ENCODE peak calls at places on chromosomes 1 and 21, in eight cellular contexts. One of them, this sample, is unnamed.

GRCh38 chr1:74010206-74010605 is 187.8 kb downstream of the LRRIQ3 start:
- DNase-seq in coronary artery: no peak
- DNase-seq in lower leg skin: no peak
- DNase-seq in HCT116: no peak
- DNase-seq in heart right ventricle: no peak
- DNase-seq in brain microvascular endothelial cell: no peak
- DNase-seq in fibroblast of lung: no peak
- DNase-seq in PC-3: peak; percentile 14
- DNase-seq in this sample: no peak

GRCh38 chr1:101221945-101222429 is 14.8 kb upstream of the S1PR1 start:
- DNase-seq in brain microvascular endothelial cell: no peak
- DNase-seq in lower leg skin: no peak
- DNase-seq in coronary artery: no peak
- DNase-seq in fibroblast of lung: no peak
- DNase-seq in PC-3: no peak
- DNase-seq in HCT116: no peak
- DNase-seq in heart right ventricle: no peak
- DNase-seq in this sample: no peak

GRCh38 chr21:34974162-34974981 is 74.7 kb downstream of the RUNX1 start:
- DNase-seq in HCT116: no peak
- DNase-seq in lower leg skin: no peak
- DNase-seq in brain microvascular endothelial cell: no peak
- DNase-seq in heart right ventricle: no peak
- DNase-seq in coronary artery: no peak
- DNase-seq in PC-3: no peak
- DNase-seq in fibroblast of lung: peak; percentile 71
- DNase-seq in this sample: no peak

GRCh38 chr1:99745684-99746083 is 20.8 kb downstream of the FRRS1 start:
- DNase-seq in coronary artery: no peak
- DNase-seq in fibroblast of lung: no peak
- DNase-seq in brain microvascular endothelial cell: no peak
- DNase-seq in heart right ventricle: no peak
- DNase-seq in PC-3: no peak
- DNase-seq in HCT116: no peak
- DNase-seq in lower leg skin: no peak
- DNase-seq in this sample: no peak

GRCh38 chr1:85611856-85612255 is 31.3 kb downstream of the CCN1 start:
- DNase-seq in lower leg skin: peak; percentile 91
- DNase-seq in brain microvascular endothelial cell: peak; percentile 100
- DNase-seq in HCT116: peak; percentile 57
- DNase-seq in coronary artery: peak; percentile 85
- DNase-seq in PC-3: peak; percentile 97
- DNase-seq in fibroblast of lung: peak; percentile 99
- DNase-seq in heart right ventricle: peak; percentile 22
- DNase-seq in this sample: peak; percentile 99

GRCh38 chr1:228030451-228031201 is 23.8 kb downstream of the WNT3A start:
- DNase-seq in lower leg skin: peak; percentile 61
- DNase-seq in brain microvascular endothelial cell: no peak
- DNase-seq in HCT116: no peak
- DNase-seq in heart right ventricle: no peak
- DNase-seq in coronary artery: no peak
- DNase-seq in fibroblast of lung: no peak
- DNase-seq in PC-3: no peak
- DNase-seq in this sample: no peak

GRCh38 chr1:156368889-156369684 is at the start of gene RHBG:
- DNase-seq in fibroblast of lung: peak; percentile 6
- DNase-seq in PC-3: peak; percentile 72
- DNase-seq in coronary artery: no peak
- DNase-seq in lower leg skin: no peak
- DNase-seq in brain microvascular endothelial cell: no peak
- DNase-seq in heart right ventricle: no peak
- DNase-seq in HCT116: no peak
- DNase-seq in this sample: peak; percentile 5

GRCh38 chr1:147245586-147246021 is 3.1 kb downstream of the CHD1L start:
- DNase-seq in brain microvascular endothelial cell: no peak
- DNase-seq in heart right ventricle: no peak
- DNase-seq in PC-3: peak; percentile 37
- DNase-seq in HCT116: no peak
- DNase-seq in lower leg skin: no peak
- DNase-seq in coronary artery: no peak
- DNase-seq in fibroblast of lung: no peak
- DNase-seq in this sample: no peak

GRCh38 chr1:177286396-177286795 is 115.6 kb downstream of the BRINP2 start:
- DNase-seq in coronary artery: no peak
- DNase-seq in HCT116: no peak
- DNase-seq in fibroblast of lung: peak; percentile 95
- DNase-seq in heart right ventricle: no peak
- DNase-seq in lower leg skin: no peak
- DNase-seq in PC-3: no peak
- DNase-seq in brain microvascular endothelial cell: no peak
- DNase-seq in this sample: peak; percentile 70

GRCh38 chr1:14738235-14738634 is 139.8 kb downstream of the KAZN start:
- DNase-seq in HCT116: no peak
- DNase-seq in brain microvascular endothelial cell: no peak
- DNase-seq in heart right ventricle: no peak
- DNase-seq in lower leg skin: no peak
- DNase-seq in PC-3: peak; percentile 88
- DNase-seq in coronary artery: no peak
- DNase-seq in fibroblast of lung: no peak
- DNase-seq in this sample: peak; percentile 50

GRCh38 chr1:95033843-95034242 is 38.9 kb downstream of the ALG14 start:
- DNase-seq in coronary artery: no peak
- DNase-seq in HCT116: no peak
- DNase-seq in brain microvascular endothelial cell: peak; percentile 44
- DNase-seq in lower leg skin: no peak
- DNase-seq in fibroblast of lung: no peak
- DNase-seq in heart right ventricle: no peak
- DNase-seq in PC-3: no peak
- DNase-seq in this sample: no peak

GRCh38 chr1:191888996-191889622 is 269.2 kb upstream of the RGS18 start:
- DNase-seq in PC-3: no peak
- DNase-seq in lower leg skin: no peak
- DNase-seq in HCT116: no peak
- DNase-seq in fibroblast of lung: peak; percentile 64
- DNase-seq in heart right ventricle: no peak
- DNase-seq in coronary artery: no peak
- DNase-seq in brain microvascular endothelial cell: no peak
- DNase-seq in this sample: no peak

GRCh38 chr1:79899914-79900313 is 893.4 kb upstream of the ADGRL4 start:
- DNase-seq in brain microvascular endothelial cell: peak; percentile 92
- DNase-seq in coronary artery: no peak
- DNase-seq in lower leg skin: no peak
- DNase-seq in heart right ventricle: no peak
- DNase-seq in fibroblast of lung: peak; percentile 95
- DNase-seq in PC-3: peak; percentile 74
- DNase-seq in HCT116: no peak
- DNase-seq in this sample: peak; percentile 97

GRCh38 chr1:20380616-20381035 is 90.0 kb downstream of the VWA5B1 start:
- DNase-seq in fibroblast of lung: peak; percentile 88
- DNase-seq in HCT116: peak; percentile 23
- DNase-seq in heart right ventricle: no peak
- DNase-seq in PC-3: peak; percentile 81
- DNase-seq in lower leg skin: no peak
- DNase-seq in brain microvascular endothelial cell: peak; percentile 24
- DNase-seq in coronary artery: no peak
- DNase-seq in this sample: peak; percentile 95

GRCh38 chr21:16551101-16551695 is 821.4 kb downstream of the USP25 start:
- DNase-seq in PC-3: peak; percentile 28
- DNase-seq in HCT116: no peak
- DNase-seq in heart right ventricle: no peak
- DNase-seq in brain microvascular endothelial cell: no peak
- DNase-seq in lower leg skin: no peak
- DNase-seq in coronary artery: no peak
- DNase-seq in fibroblast of lung: no peak
- DNase-seq in this sample: no peak

GRCh38 chr1:21963477-21964217 is 13.2 kb upstream of the CELA3B start:
- DNase-seq in heart right ventricle: peak; percentile 73
- DNase-seq in lower leg skin: peak; percentile 96
- DNase-seq in brain microvascular endothelial cell: peak; percentile 55
- DNase-seq in coronary artery: no peak
- DNase-seq in HCT116: peak; percentile 47
- DNase-seq in fibroblast of lung: peak; percentile 56
- DNase-seq in PC-3: peak; percentile 88
- DNase-seq in this sample: peak; percentile 63

GRCh38 chr1:200969726-200970521 is 53.6 kb downstream of the KIF21B start:
- DNase-seq in lower leg skin: no peak
- DNase-seq in PC-3: no peak
- DNase-seq in brain microvascular endothelial cell: no peak
- DNase-seq in heart right ventricle: no peak
- DNase-seq in HCT116: no peak
- DNase-seq in coronary artery: no peak
- DNase-seq in fibroblast of lung: no peak
- DNase-seq in this sample: no peak

DNA sequence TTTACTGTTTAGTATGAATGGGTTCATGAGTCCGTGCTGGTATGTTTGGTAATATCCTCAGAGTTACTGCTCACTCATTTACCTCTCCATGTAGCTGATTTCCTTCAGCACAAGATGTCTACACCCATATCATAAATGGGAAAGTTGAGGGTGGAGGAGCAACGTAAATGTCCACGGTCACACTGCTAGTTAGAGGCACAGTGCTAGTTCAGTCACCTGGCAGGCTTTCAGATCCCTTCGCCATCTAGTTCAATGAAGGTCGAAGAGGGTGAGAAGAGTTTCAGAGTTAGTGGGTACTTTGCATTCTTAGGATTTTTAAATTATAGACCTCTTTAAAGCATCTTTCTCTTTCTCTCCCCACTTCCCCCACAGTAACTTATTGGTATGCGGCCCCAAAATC is 218.8 kb downstream of the ZP4 start:
- DNase-seq in heart right ventricle: no peak
- DNase-seq in lower leg skin: no peak
- DNase-seq in brain microvascular endothelial cell: no peak
- DNase-seq in fibroblast of lung: no peak
- DNase-seq in PC-3: no peak
- DNase-seq in HCT116: no peak
- DNase-seq in coronary artery: no peak
- DNase-seq in this sample: no peak
- H3K4me3 ChIP-seq in heart right ventricle: no peak overlapping the region
- H3K4me3 ChIP-seq in lower leg skin: no peak overlapping the region
- H3K4me3 ChIP-seq in brain microvascular endothelial cell: no peak overlapping the region
- H3K4me3 ChIP-seq in fibroblast of lung: no peak overlapping the region
- H3K4me3 ChIP-seq in PC-3: no peak overlapping the region
- H3K4me3 ChIP-seq in HCT116: no peak overlapping the region
- H3K4me3 ChIP-seq in coronary artery: no peak overlapping the region
- H3K4me3 ChIP-seq in this sample: no peak overlapping the region

DNA sequence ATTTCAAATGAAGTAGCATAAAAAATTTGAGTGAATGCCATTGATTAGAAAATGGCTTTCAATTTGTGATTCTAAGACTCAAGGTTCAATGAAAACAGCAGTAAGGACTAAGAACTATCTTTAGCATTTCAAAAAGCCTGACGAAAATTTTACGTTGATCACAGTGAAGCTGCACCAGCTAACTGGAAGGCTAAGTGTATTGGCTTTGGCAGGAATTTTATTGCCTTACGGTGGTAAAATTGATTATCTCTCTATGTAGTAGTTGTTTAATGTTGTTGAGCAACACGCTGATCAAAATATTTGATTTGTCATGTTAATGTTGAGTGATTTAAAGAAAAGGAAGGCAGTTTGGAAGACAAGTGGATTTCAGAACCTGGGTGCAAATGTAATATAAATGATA is 49.6 kb downstream of the ATG4C start:
- DNase-seq in coronary artery: no peak
- DNase-seq in heart right ventricle: no peak
- DNase-seq in lower leg skin: no peak
- DNase-seq in HCT116: no peak
- DNase-seq in brain microvascular endothelial cell: no peak
- DNase-seq in fibroblast of lung: no peak
- DNase-seq in PC-3: no peak
- DNase-seq in this sample: no peak
- TF ChIP-seq CTCF in coronary artery: no peak
- TF ChIP-seq CTCF in heart right ventricle: no peak
- TF ChIP-seq CTCF in lower leg skin: no peak
- TF ChIP-seq CTCF in HCT116: no peak
- TF ChIP-seq CTCF in brain microvascular endothelial cell: no peak
- TF ChIP-seq CTCF in fibroblast of lung: no peak
- TF ChIP-seq CTCF in PC-3: no peak
- TF ChIP-seq CTCF in this sample: no peak

DNA sequence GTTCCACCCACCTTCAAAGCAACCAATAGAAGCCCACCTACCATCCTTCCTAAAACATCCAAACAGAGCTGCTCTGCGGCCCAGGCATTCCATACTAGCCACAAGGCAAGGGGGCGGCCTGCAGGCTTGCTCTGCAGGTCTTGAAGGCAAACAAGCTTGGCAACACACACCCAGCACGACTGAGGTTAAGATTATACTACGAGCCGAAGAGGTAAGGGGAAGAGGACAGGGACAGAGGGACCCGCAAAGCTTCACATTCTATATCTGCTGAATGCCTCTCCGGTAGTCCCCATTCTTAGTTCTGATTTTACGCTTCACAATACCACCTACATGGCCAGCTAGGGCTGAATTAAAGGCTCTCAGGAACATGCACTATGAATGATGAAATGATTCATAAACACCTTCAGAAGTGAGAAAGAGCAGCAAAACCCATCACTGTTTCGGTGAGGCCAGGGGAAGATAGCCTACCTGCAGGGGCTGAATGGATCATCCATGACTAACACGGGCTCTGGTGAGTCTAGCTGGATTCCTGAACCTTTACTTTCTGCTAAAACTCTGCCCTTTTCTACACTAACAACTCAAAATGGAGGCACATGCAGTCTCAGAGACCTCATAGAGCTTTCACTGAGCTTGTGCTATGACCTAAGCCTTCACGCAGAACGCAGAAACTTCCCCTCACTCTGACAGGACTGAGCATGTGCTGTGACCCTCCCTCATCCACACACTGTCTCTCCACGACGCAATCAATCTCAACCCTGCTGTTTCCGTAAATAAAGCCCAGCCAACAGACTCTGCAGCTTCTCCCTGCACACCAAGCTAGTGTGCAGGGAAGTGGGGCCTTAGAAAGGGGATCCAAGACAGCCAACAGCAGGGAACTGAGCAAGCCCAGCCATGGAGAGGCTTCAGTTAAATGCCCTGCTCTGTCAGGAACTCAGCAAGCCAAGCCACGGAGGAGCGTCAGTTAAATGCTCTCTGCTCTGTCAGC is 207.7 kb downstream of the SLC45A1 start:
- DNase-seq in fibroblast of lung: peak; percentile 99
- DNase-seq in PC-3: peak; percentile 70
- DNase-seq in coronary artery: peak; percentile 89
- DNase-seq in HCT116: peak; percentile 65
- DNase-seq in lower leg skin: peak; percentile 92
- DNase-seq in heart right ventricle: peak; percentile 92
- DNase-seq in brain microvascular endothelial cell: peak; percentile 90
- DNase-seq in this sample: peak; percentile 98
- H3K4me3 ChIP-seq in fibroblast of lung: peak overlapping the region; percentile 52
- H3K4me3 ChIP-seq in PC-3: peak overlapping the region; percentile 58
- H3K4me3 ChIP-seq in coronary artery: peak overlapping the region; percentile 81
- H3K4me3 ChIP-seq in HCT116: peak overlapping the region; percentile 32
- H3K4me3 ChIP-seq in lower leg skin: peak overlapping the region; percentile 27
- H3K4me3 ChIP-seq in heart right ventricle: peak overlapping the region; percentile 62
- H3K4me3 ChIP-seq in brain microvascular endothelial cell: peak overlapping the region; percentile 52
- H3K4me3 ChIP-seq in this sample: peak overlapping the region; percentile 48

GRCh38 chr1:109024651-109025050 is 17.3 kb downstream of the WDR47 start:
- DNase-seq in coronary artery: no peak
- DNase-seq in heart right ventricle: no peak
- DNase-seq in brain microvascular endothelial cell: peak; percentile 7
- DNase-seq in fibroblast of lung: peak; percentile 13
- DNase-seq in lower leg skin: no peak
- DNase-seq in HCT116: no peak
- DNase-seq in PC-3: no peak
- DNase-seq in this sample: peak; percentile 15

GRCh38 chr1:109025691-109026090 is 16.2 kb downstream of the WDR47 start:
- DNase-seq in heart right ventricle: no peak
- DNase-seq in HCT116: no peak
- DNase-seq in PC-3: peak; percentile 12
- DNase-seq in fibroblast of lung: no peak
- DNase-seq in coronary artery: no peak
- DNase-seq in brain microvascular endothelial cell: no peak
- DNase-seq in lower leg skin: no peak
- DNase-seq in this sample: no peak

GRCh38 chr1:109027841-109028240 is 14.1 kb downstream of the WDR47 start:
- DNase-seq in HCT116: no peak
- DNase-seq in coronary artery: no peak
- DNase-seq in heart right ventricle: no peak
- DNase-seq in fibroblast of lung: no peak
- DNase-seq in PC-3: peak; percentile 17
- DNase-seq in lower leg skin: no peak
- DNase-seq in brain microvascular endothelial cell: no peak
- DNase-seq in this sample: no peak
- TF ChIP-seq CTCF in HCT116: peak; percentile 41
- TF ChIP-seq CTCF in coronary artery: no peak
- TF ChIP-seq CTCF in heart right ventricle: peak; percentile 35
- TF ChIP-seq CTCF in fibroblast of lung: no peak
- TF ChIP-seq CTCF in PC-3: peak; percentile 57
- TF ChIP-seq CTCF in lower leg skin: no peak
- TF ChIP-seq CTCF in brain microvascular endothelial cell: no peak
- TF ChIP-seq CTCF in this sample: no peak

This sample was measured in astrocyte of the spinal cord.